ENCODE peak calls at places on chromosome 22, in nine cellular contexts. J, S, B, M, T, X, R, P and H are unnamed samples.

GRCh38 chr22:26610983-26611382 is 6.8 kb downstream of the CRYBB1 start:
- DNase-seq in J (no peak), S (peak), B (no peak), M (no peak), T (no peak), X (no peak), R (peak), P (no peak), H (no peak)

GRCh38 chr22:42296381-42296853 is 26.0 kb upstream of the TCF20 start:
- DNase-seq in J (no peak), S (no peak), B (no peak), M (no peak), T (no peak), X (no peak), R (no peak), P (peak), H (no peak)

GRCh38 chr22:24066260-24066659 is 55.2 kb downstream of the CABIN1 start:
- DNase-seq in J (no peak), S (no peak), B (no peak), M (peak), T (no peak), X (no peak), R (no peak), P (no peak), H (no peak)

GRCh38 chr22:28750471-28750881 is 8.6 kb downstream of the HSCB start:
- DNase-seq in J (no peak), S (peak), B (no peak), M (no peak), T (no peak), X (no peak), R (no peak), P (no peak), H (no peak)

GRCh38 chr22:46087816-46088277 is 62.5 kb upstream of the PPARA start:
- DNase-seq in J (no peak), S (peak), B (peak), M (peak), T (no peak), X (no peak), R (peak), P (no peak), H (no peak)

GRCh38 chr22:32904044-32904443 is 102.5 kb downstream of the TIMP3 start:
- DNase-seq in J (no peak), S (peak), B (no peak), M (no peak), T (no peak), X (no peak), R (peak), P (no peak), H (no peak)

GRCh38 chr22:30718938-30719337 is 24.3 kb downstream of the OSBP2 start:
- DNase-seq in J (no peak), S (no peak), B (no peak), M (no peak), T (no peak), X (no peak), R (no peak), P (no peak), H (no peak)

GRCh38 chr22:21015051-21016006 is at the start of gene P2RX6:
- DNase-seq in J (no peak), S (peak), B (peak), M (peak), T (no peak), X (no peak), R (no peak), P (no peak), H (peak)

GRCh38 chr22:19622061-19622441 is 92.3 kb upstream of the SEPTIN5 start:
- DNase-seq in J (no peak), S (no peak), B (no peak), M (no peak), T (no peak), X (no peak), R (no peak), P (no peak), H (no peak)